ENCODE peak calls at places on chromosome 18, in nine cellular contexts. I, Q, H, A, F, V, L, M and C are unnamed samples.

GRCh38 chr18:24491882-24492281 is 31.4 kb downstream of the HRH4 start:
- DNase-seq in I (peak), Q (no peak), H (no peak), A (peak), F (no peak), V (no peak), L (no peak), M (no peak), C (no peak)

GRCh38 chr18:957829-958228 is 53.2 kb downstream of the ADCYAP1 start:
- DNase-seq in I (no peak), Q (no peak), H (no peak), A (no peak), F (no peak), V (no peak), L (no peak), M (no peak), C (no peak)

GRCh38 chr18:41324020-41324791 is 630.8 kb upstream of the PIK3C3 start:
- DNase-seq in I (no peak), Q (no peak), H (no peak), A (no peak), F (no peak), V (no peak), L (no peak), M (no peak), C (no peak)

GRCh38 chr18:76397631-76398030 is 97.4 kb downstream of the ZNF516 start:
- DNase-seq in I (no peak), Q (no peak), H (no peak), A (no peak), F (no peak), V (no peak), L (no peak), M (no peak), C (no peak)

GRCh38 chr18:10702196-10702595 is 176.4 kb downstream of the NAPG start:
- DNase-seq in I (no peak), Q (no peak), H (no peak), A (no peak), F (no peak), V (no peak), L (no peak), M (no peak), C (no peak)

GRCh38 chr18:48037481-48038271 is 107.2 kb upstream of the SMAD2 start:
- DNase-seq in I (no peak), Q (peak), H (no peak), A (peak), F (no peak), V (no peak), L (no peak), M (no peak), C (no peak)

GRCh38 chr18:53909668-53910067 is 314.8 kb downstream of the MBD2 start:
- DNase-seq in I (peak), Q (peak), H (no peak), A (peak), F (no peak), V (no peak), L (peak), M (no peak), C (no peak)

GRCh38 chr18:76914314-76914713 is 92.0 kb downstream of the ZNF236 start:
- DNase-seq in I (peak), Q (no peak), H (no peak), A (no peak), F (no peak), V (no peak), L (no peak), M (no peak), C (no peak)

GRCh38 chr18:63346031-63346430 is 21.0 kb downstream of the KDSR start:
- DNase-seq in I (no peak), Q (peak), H (no peak), A (no peak), F (no peak), V (no peak), L (no peak), M (no peak), C (no peak)

GRCh38 chr18:57853864-57854263 is 50.7 kb upstream of the ATP8B1 start:
- DNase-seq in I (no peak), Q (no peak), H (no peak), A (no peak), F (no peak), V (no peak), L (no peak), M (no peak), C (no peak)

GRCh38 chr18:62715829-62716678 is 713 bp downstream of the PHLPP1 start:
- DNase-seq in I (peak), Q (peak), H (no peak), A (peak), F (no peak), V (peak), L (no peak), M (peak), C (peak)

GRCh38 chr18:70390366-70391090 is 101.7 kb downstream of the SOCS6 start:
- DNase-seq in I (no peak), Q (no peak), H (no peak), A (no peak), F (no peak), V (no peak), L (peak), M (no peak), C (no peak)

GRCh38 chr18:3529597-3529996 is 79.6 kb downstream of the TGIF1 start:
- DNase-seq in I (no peak), Q (peak), H (peak), A (no peak), F (no peak), V (no peak), L (no peak), M (no peak), C (no peak)

GRCh38 chr18:54737986-54738385 is 90.3 kb upstream of the RAB27B start:
- DNase-seq in I (no peak), Q (peak), H (no peak), A (no peak), F (no peak), V (no peak), L (peak), M (no peak), C (no peak)

GRCh38 chr18:21369146-21369545 is 127.1 kb downstream of the GREB1L start:
- DNase-seq in I (no peak), Q (no peak), H (no peak), A (no peak), F (no peak), V (no peak), L (peak), M (no peak), C (no peak)

GRCh38 chr18:69655816-69656215 is 255.1 kb downstream of the DOK6 start:
- DNase-seq in I (no peak), Q (no peak), H (no peak), A (no peak), F (no peak), V (no peak), L (no peak), M (no peak), C (no peak)

GRCh38 chr18:22559414-22560282 is 141.9 kb upstream of the CTAGE1 start:
- DNase-seq in I (peak), Q (no peak), H (no peak), A (peak), F (no peak), V (no peak), L (no peak), M (no peak), C (peak)

GRCh38 chr18:31687016-31687415 is 2.6 kb upstream of the B4GALT6 start:
- DNase-seq in I (no peak), Q (no peak), H (no peak), A (no peak), F (no peak), V (no peak), L (no peak), M (no peak), C (no peak)

GRCh38 chr18:45186832-45187231 is 428.4 kb upstream of the SLC14A2 start:
- DNase-seq in I (no peak), Q (no peak), H (no peak), A (no peak), F (no peak), V (no peak), L (no peak), M (no peak), C (no peak)

GRCh38 chr18:6331872-6332271 is 82.8 kb downstream of the L3MBTL4 start:
- DNase-seq in I (no peak), Q (no peak), H (no peak), A (no peak), F (no peak), V (no peak), L (no peak), M (no peak), C (no peak)

GRCh38 chr18:68362907-68363306 is 352.0 kb downstream of the TMX3 start:
- DNase-seq in I (no peak), Q (no peak), H (no peak), A (no peak), F (no peak), V (no peak), L (no peak), M (no peak), C (no peak)